ENCODE peak calls at places on chromosomes 12 and 14, in four cellular contexts. J is CD8-positive, alpha-beta T cell; G is gastrocnemius medialis; B is body of pancreas. P is an unnamed sample.

GRCh38 chr12:132108211-132108832 is 35.8 kb downstream of the DDX51 start:
- DNase-seq in J (no peak), G (no peak), B (no peak), P (no peak)

GRCh38 chr12:55716582-55717396 is 943 bp downstream of the BLOC1S1 start:
- DNase-seq in G (no peak), J (no peak), B (no peak), P (no peak)

GRCh38 chr12:132186857-132187620 is 42.8 kb downstream of the NOC4L start:
- DNase-seq in G (no peak), B (no peak), J (no peak), P (no peak)

GRCh38 chr12:132285991-132286681 is 43.3 kb downstream of the GALNT9 start:
- DNase-seq in G (no peak), J (no peak), B (peak), P (peak)

GRCh38 chr14:105490572-105491365 is at the start of gene TEDC1:
- DNase-seq in B (peak), J (peak), G (peak), P (peak)

GRCh38 chr12:120901818-120902217 is 2.3 kb downstream of the SPPL3 start:
- DNase-seq in B (no peak), J (no peak), G (no peak), P (no peak)

GRCh38 chr12:96906849-96907664 is at the start of gene NEDD1:
- DNase-seq in G (peak), J (peak), B (peak), P (peak)

GRCh38 chr12:120639771-120640721 is at the start of gene CABP1:
- DNase-seq in J (peak), B (peak), G (no peak), P (no peak)

GRCh38 chr12:118982308-118982707 is 967 bp downstream of the SRRM4 start:
- DNase-seq in B (no peak), J (no peak), G (no peak), P (no peak)

GRCh38 chr14:71985538-71986234 is 53.5 kb downstream of the RGS6 start:
- DNase-seq in G (no peak), B (no peak), J (no peak), P (no peak)
- H3K27ac ChIP-seq in G (no peak), B (no peak), J (no peak), P (no peak)

GRCh38 chr12:51868821-51869489 is 18.9 kb upstream of the ANKRD33 start:
- DNase-seq in J (no peak), G (no peak), B (no peak), P (no peak)
- H3K4me3 ChIP-seq in J (peak), G (peak), B (no peak), P (peak)

DNA sequence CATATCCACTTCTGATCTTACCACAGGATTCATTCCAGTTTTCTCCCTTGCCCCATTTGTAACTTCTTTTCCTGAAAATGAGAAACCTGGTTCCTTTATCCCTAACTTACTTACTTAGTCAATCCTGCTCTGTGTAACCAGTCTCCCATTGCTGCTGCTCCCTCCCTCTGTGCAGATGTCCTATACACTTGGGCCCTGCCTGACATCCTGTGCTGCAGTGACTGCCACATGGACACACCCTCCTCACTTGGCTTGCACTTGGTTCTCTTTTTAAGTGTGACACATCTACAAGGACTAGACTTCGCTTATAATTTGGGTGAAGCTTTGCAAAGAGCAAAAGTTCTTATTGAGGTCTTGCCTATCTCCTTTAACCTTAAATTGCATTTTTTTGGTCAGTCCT is 51.4 kb downstream of the FGD4 start:
- DNase-seq in B (no peak), J (no peak), G (no peak), P (no peak)
- H3K27ac ChIP-seq in B (no peak), J (no peak), G (peak), P (no peak)

GRCh38 chr12:130716918-130717306 is 813 bp upstream of the RIMBP2 start:
- DNase-seq in G (no peak), B (no peak), J (no peak), P (no peak)
- H3K4me3 ChIP-seq in G (no peak), B (no peak), J (no peak), P (no peak)

GRCh38 chr12:58564721-58565120 is 355.6 kb downstream of the LRIG3 start:
- DNase-seq in G (no peak), B (no peak), J (no peak), P (no peak)

GRCh38 chr12:58567189-58567588 is 353.1 kb downstream of the LRIG3 start:
- DNase-seq in J (no peak), G (no peak), B (no peak), P (no peak)

GRCh38 chr12:58563621-58564020 is 356.7 kb downstream of the LRIG3 start:
- DNase-seq in G (no peak), J (no peak), B (no peak), P (no peak)

GRCh38 chr12:58566599-58566998 is 353.7 kb downstream of the LRIG3 start:
- DNase-seq in J (no peak), B (no peak), G (no peak), P (no peak)
- H3K27ac ChIP-seq in J (no peak), B (no peak), G (no peak), P (no peak)

P was measured in ascending aorta.